ENCODE peak calls at places on chromosomes 11 and 22, in five cellular contexts. One of them, this sample, is unnamed.

GRCh38 chr22:46196268-46196667 is 45.9 kb downstream of the PPARA start:
- DNase-seq in MM.1S: no peak
- DNase-seq in choroid plexus epithelial cell: no peak
- DNase-seq in A549: no peak
- DNase-seq in ovary: no peak
- DNase-seq in this sample: no peak

GRCh38 chr22:32830473-32830872 is 29.0 kb downstream of the TIMP3 start:
- DNase-seq in choroid plexus epithelial cell: peak
- DNase-seq in MM.1S: no peak
- DNase-seq in A549: no peak
- DNase-seq in ovary: no peak
- DNase-seq in this sample: no peak

GRCh38 chr11:65578134-65578533 is 2.3 kb downstream of the EHBP1L1 start:
- DNase-seq in choroid plexus epithelial cell: no peak
- DNase-seq in ovary: peak
- DNase-seq in MM.1S: no peak
- DNase-seq in A549: no peak
- DNase-seq in this sample: no peak

GRCh38 chr11:2530855-2531200 is 86.0 kb downstream of the KCNQ1 start:
- DNase-seq in A549: no peak
- DNase-seq in MM.1S: no peak
- DNase-seq in ovary: no peak
- DNase-seq in choroid plexus epithelial cell: no peak
- DNase-seq in this sample: no peak

GRCh38 chr11:28632338-28632737 is 524.1 kb downstream of the METTL15 start:
- DNase-seq in MM.1S: no peak
- DNase-seq in ovary: no peak
- DNase-seq in choroid plexus epithelial cell: no peak
- DNase-seq in A549: peak
- DNase-seq in this sample: no peak

GRCh38 chr11:61071208-61071681 is 31.0 kb upstream of the CD5 start:
- DNase-seq in choroid plexus epithelial cell: no peak
- DNase-seq in MM.1S: no peak
- DNase-seq in ovary: no peak
- DNase-seq in A549: no peak
- DNase-seq in this sample: peak

GRCh38 chr11:11958403-11958802 is 50.0 kb downstream of the DKK3 start:
- DNase-seq in A549: no peak
- DNase-seq in MM.1S: no peak
- DNase-seq in choroid plexus epithelial cell: no peak
- DNase-seq in ovary: no peak
- DNase-seq in this sample: no peak

GRCh38 chr11:120674537-120674936 is 163.0 kb downstream of the GRIK4 start:
- DNase-seq in choroid plexus epithelial cell: peak
- DNase-seq in ovary: no peak
- DNase-seq in MM.1S: no peak
- DNase-seq in A549: no peak
- DNase-seq in this sample: no peak

GRCh38 chr11:19660076-19660475 is 52.6 kb upstream of the NAV2 start:
- DNase-seq in choroid plexus epithelial cell: peak
- DNase-seq in A549: peak
- DNase-seq in MM.1S: peak
- DNase-seq in ovary: no peak
- DNase-seq in this sample: no peak

GRCh38 chr22:38257170-38257569 is 15.6 kb downstream of the TMEM184B start:
- DNase-seq in A549: no peak
- DNase-seq in choroid plexus epithelial cell: peak
- DNase-seq in ovary: no peak
- DNase-seq in MM.1S: no peak
- DNase-seq in this sample: no peak

GRCh38 chr11:107799245-107799859 is 59.2 kb downstream of the SLC35F2 start:
- DNase-seq in A549: peak
- DNase-seq in ovary: peak
- DNase-seq in choroid plexus epithelial cell: peak
- DNase-seq in MM.1S: peak
- DNase-seq in this sample: peak

GRCh38 chr11:133787379-133788103 is 57.8 kb downstream of the SPATA19 start:
- DNase-seq in A549: no peak
- DNase-seq in MM.1S: no peak
- DNase-seq in ovary: no peak
- DNase-seq in choroid plexus epithelial cell: no peak
- DNase-seq in this sample: no peak

GRCh38 chr22:36510384-36510783 is 3.5 kb upstream of the FOXRED2 start:
- DNase-seq in MM.1S: no peak
- DNase-seq in A549: no peak
- DNase-seq in ovary: no peak
- DNase-seq in choroid plexus epithelial cell: no peak
- DNase-seq in this sample: no peak

GRCh38 chr11:81030186-81030585 is 1589.4 kb upstream of the TENM4 start:
- DNase-seq in ovary: no peak
- DNase-seq in choroid plexus epithelial cell: peak
- DNase-seq in MM.1S: no peak
- DNase-seq in A549: no peak
- DNase-seq in this sample: no peak

GRCh38 chr11:11910541-11910940 is 68.8 kb downstream of the USP47 start:
- DNase-seq in choroid plexus epithelial cell: no peak
- DNase-seq in ovary: no peak
- DNase-seq in A549: no peak
- DNase-seq in MM.1S: no peak
- DNase-seq in this sample: no peak

GRCh38 chr11:70111269-70112016 is 33.3 kb downstream of the ANO1 start:
- DNase-seq in A549: peak
- DNase-seq in choroid plexus epithelial cell: peak
- DNase-seq in ovary: peak
- DNase-seq in MM.1S: no peak
- DNase-seq in this sample: peak

GRCh38 chr22:19821523-19822300 is 33.0 kb downstream of the GNB1L start:
- DNase-seq in choroid plexus epithelial cell: no peak
- DNase-seq in A549: no peak
- DNase-seq in ovary: peak
- DNase-seq in MM.1S: no peak
- DNase-seq in this sample: no peak

GRCh38 chr11:19276859-19277808 is 36.4 kb upstream of the E2F8 start:
- DNase-seq in ovary: no peak
- DNase-seq in choroid plexus epithelial cell: peak
- DNase-seq in MM.1S: no peak
- DNase-seq in A549: peak
- DNase-seq in this sample: no peak

GRCh38 chr22:36417281-36417686 is 29.5 kb upstream of the MYH9 start:
- DNase-seq in A549: no peak
- DNase-seq in choroid plexus epithelial cell: no peak
- DNase-seq in ovary: no peak
- DNase-seq in MM.1S: peak
- DNase-seq in this sample: peak

GRCh38 chr22:38802671-38803121 is 8.8 kb upstream of the DNAL4 start:
- DNase-seq in A549: peak
- DNase-seq in ovary: no peak
- DNase-seq in MM.1S: no peak
- DNase-seq in choroid plexus epithelial cell: peak
- DNase-seq in this sample: no peak

GRCh38 chr22:24830205-24830979 is 24.4 kb downstream of the SGSM1 start:
- DNase-seq in ovary: no peak
- DNase-seq in A549: no peak
- DNase-seq in MM.1S: no peak
- DNase-seq in choroid plexus epithelial cell: no peak
- DNase-seq in this sample: no peak

GRCh38 chr22:20436309-20437252 is 1.0 kb downstream of the SCARF2 start:
- DNase-seq in ovary: peak
- DNase-seq in choroid plexus epithelial cell: peak
- DNase-seq in MM.1S: no peak
- DNase-seq in A549: no peak
- DNase-seq in this sample: no peak

GRCh38 chr22:29334696-29335344 is 19.3 kb upstream of the RASL10A start:
- DNase-seq in ovary: no peak
- DNase-seq in MM.1S: no peak
- DNase-seq in choroid plexus epithelial cell: no peak
- DNase-seq in A549: peak
- DNase-seq in this sample: no peak

GRCh38 chr22:37314315-37315046 is 32.2 kb downstream of the CYTH4 start:
- DNase-seq in MM.1S: no peak
- DNase-seq in A549: no peak
- DNase-seq in ovary: no peak
- DNase-seq in choroid plexus epithelial cell: no peak
- DNase-seq in this sample: no peak

GRCh38 chr11:92972248-92972647 is 2.8 kb downstream of the MTNR1B start:
- DNase-seq in A549: no peak
- DNase-seq in choroid plexus epithelial cell: no peak
- DNase-seq in MM.1S: no peak
- DNase-seq in ovary: no peak
- DNase-seq in this sample: no peak

GRCh38 chr11:125886997-125887372 is 483 bp upstream of the HYLS1 start:
- DNase-seq in ovary: no peak
- DNase-seq in MM.1S: peak
- DNase-seq in choroid plexus epithelial cell: peak
- DNase-seq in A549: peak
- DNase-seq in this sample: no peak
- H3K4me3 ChIP-seq in ovary: peak
- H3K4me3 ChIP-seq in MM.1S: peak
- H3K4me3 ChIP-seq in choroid plexus epithelial cell: peak
- H3K4me3 ChIP-seq in A549: peak
- H3K4me3 ChIP-seq in this sample: no peak

GRCh38 chr11:34308821-34309585 is 48.8 kb downstream of the ABTB2 start:
- DNase-seq in choroid plexus epithelial cell: peak
- DNase-seq in ovary: no peak
- DNase-seq in MM.1S: no peak
- DNase-seq in A549: peak
- DNase-seq in this sample: no peak
- H3K4me3 ChIP-seq in choroid plexus epithelial cell: no peak
- H3K4me3 ChIP-seq in ovary: no peak
- H3K4me3 ChIP-seq in MM.1S: no peak
- H3K4me3 ChIP-seq in A549: no peak
- H3K4me3 ChIP-seq in this sample: no peak

GRCh38 chr11:116928102-116928777 is 90.8 kb upstream of the APOA1 start:
- DNase-seq in A549: no peak
- DNase-seq in MM.1S: peak
- DNase-seq in ovary: no peak
- DNase-seq in choroid plexus epithelial cell: peak
- DNase-seq in this sample: peak

GRCh38 chr11:116929393-116930090 is 92.1 kb upstream of the APOA1 start:
- DNase-seq in ovary: no peak
- DNase-seq in A549: no peak
- DNase-seq in MM.1S: no peak
- DNase-seq in choroid plexus epithelial cell: peak
- DNase-seq in this sample: no peak

GRCh38 chr11:116928845-116929244 is 91.4 kb upstream of the APOA1 start:
- DNase-seq in ovary: no peak
- DNase-seq in choroid plexus epithelial cell: peak
- DNase-seq in MM.1S: no peak
- DNase-seq in A549: no peak
- DNase-seq in this sample: no peak

GRCh38 chr11:116925050-116925449 is 87.6 kb upstream of the APOA1 start:
- DNase-seq in A549: no peak
- DNase-seq in choroid plexus epithelial cell: no peak
- DNase-seq in ovary: no peak
- DNase-seq in MM.1S: peak
- DNase-seq in this sample: no peak

GRCh38 chr11:116927163-116927772 is 89.8 kb upstream of the APOA1 start:
- DNase-seq in choroid plexus epithelial cell: peak
- DNase-seq in ovary: no peak
- DNase-seq in A549: no peak
- DNase-seq in MM.1S: no peak
- DNase-seq in this sample: peak
- H3K4me3 ChIP-seq in choroid plexus epithelial cell: no peak
- H3K4me3 ChIP-seq in ovary: no peak
- H3K4me3 ChIP-seq in A549: no peak
- H3K4me3 ChIP-seq in MM.1S: no peak
- H3K4me3 ChIP-seq in this sample: no peak

GRCh38 chr11:47524200-47524874 is 28.6 kb downstream of the CELF1 start:
- DNase-seq in A549: no peak
- DNase-seq in ovary: no peak
- DNase-seq in MM.1S: peak
- DNase-seq in choroid plexus epithelial cell: peak
- DNase-seq in this sample: no peak
- H3K4me3 ChIP-seq in A549: no peak
- H3K4me3 ChIP-seq in ovary: no peak
- H3K4me3 ChIP-seq in MM.1S: peak
- H3K4me3 ChIP-seq in choroid plexus epithelial cell: no peak
- H3K4me3 ChIP-seq in this sample: no peak

GRCh38 chr11:118921121-118921928 is 4.4 kb downstream of the BCL9L start:
- DNase-seq in choroid plexus epithelial cell: peak
- DNase-seq in A549: peak
- DNase-seq in ovary: peak
- DNase-seq in MM.1S: no peak
- DNase-seq in this sample: no peak

GRCh38 chr11:118923721-118924587 is 1.8 kb downstream of the BCL9L start:
- DNase-seq in ovary: peak
- DNase-seq in choroid plexus epithelial cell: no peak
- DNase-seq in MM.1S: no peak
- DNase-seq in A549: no peak
- DNase-seq in this sample: no peak

GRCh38 chr11:118921929-118922744 is 3.6 kb downstream of the BCL9L start:
- DNase-seq in choroid plexus epithelial cell: peak
- DNase-seq in A549: peak
- DNase-seq in MM.1S: no peak
- DNase-seq in ovary: peak
- DNase-seq in this sample: no peak

GRCh38 chr11:118924591-118925585 is 838 bp downstream of the BCL9L start:
- DNase-seq in choroid plexus epithelial cell: peak
- DNase-seq in MM.1S: peak
- DNase-seq in A549: peak
- DNase-seq in ovary: peak
- DNase-seq in this sample: no peak

DNA sequence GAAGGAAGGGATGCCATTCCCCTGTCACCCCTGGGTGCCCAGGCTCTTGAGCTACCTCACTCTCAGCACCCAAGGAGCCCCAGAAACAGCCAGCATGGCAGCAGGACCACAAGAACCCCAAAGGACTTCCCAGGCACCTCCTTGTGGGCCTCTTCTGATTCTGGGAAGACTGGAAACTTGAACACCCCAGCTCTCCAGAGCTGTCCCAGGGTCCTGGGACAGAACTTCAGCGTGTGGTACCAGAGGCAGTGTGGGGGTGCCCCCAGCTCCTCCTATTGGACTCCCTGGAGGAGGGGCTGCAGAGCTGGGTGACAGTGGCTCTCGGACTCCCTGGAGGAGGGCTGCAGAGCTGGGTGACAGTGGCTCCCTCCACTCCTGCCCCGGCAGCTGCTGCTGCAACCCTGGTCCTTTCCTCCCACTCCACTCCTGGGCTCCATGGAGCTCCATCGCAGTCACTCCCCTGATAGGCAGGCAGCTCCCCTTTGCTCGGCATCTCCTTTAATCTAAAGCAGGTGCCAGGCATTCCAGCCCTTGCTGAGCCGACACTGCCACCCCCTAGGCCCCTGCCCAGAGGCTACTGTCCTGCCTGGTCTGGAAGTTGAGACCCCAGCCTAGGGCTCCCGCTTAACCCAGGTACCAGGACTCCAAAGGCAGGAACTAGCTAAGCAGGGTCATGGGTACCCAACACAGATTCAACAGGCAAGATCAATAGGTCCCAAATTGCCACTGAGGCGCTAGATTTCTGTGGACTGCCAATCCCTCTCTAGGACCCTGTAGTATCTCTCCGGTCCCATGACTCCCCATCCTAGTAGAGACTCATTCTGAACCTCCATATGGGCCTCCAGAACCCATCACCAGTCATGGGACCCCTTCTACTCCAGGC is 2.7 kb downstream of the BCL9L start:
- DNase-seq in MM.1S: no peak
- DNase-seq in A549: no peak
- DNase-seq in choroid plexus epithelial cell: no peak
- DNase-seq in ovary: no peak
- DNase-seq in this sample: no peak
- H3K4me3 ChIP-seq in MM.1S: no peak
- H3K4me3 ChIP-seq in A549: peak
- H3K4me3 ChIP-seq in choroid plexus epithelial cell: peak
- H3K4me3 ChIP-seq in ovary: peak
- H3K4me3 ChIP-seq in this sample: no peak

GRCh38 chr11:96335389-96335788 is 7.6 kb downstream of the MAML2 start:
- DNase-seq in A549: no peak
- DNase-seq in choroid plexus epithelial cell: no peak
- DNase-seq in ovary: no peak
- DNase-seq in MM.1S: no peak
- DNase-seq in this sample: no peak
- H3K4me3 ChIP-seq in A549: no peak
- H3K4me3 ChIP-seq in choroid plexus epithelial cell: no peak
- H3K4me3 ChIP-seq in ovary: no peak
- H3K4me3 ChIP-seq in MM.1S: no peak
- H3K4me3 ChIP-seq in this sample: no peak

This sample was measured in Jurkat, Clone E6-1.